ENCODE peak calls at places on chromosome 13, in four cellular contexts. One of them, this sample, is unnamed.

GRCh38 chr13:39364797-39365468 is 238.1 kb downstream of the LHFPL6 start:
- DNase-seq in Peyer's patch: no peak
- DNase-seq in mucosa of descending colon: no peak
- DNase-seq in esophagus muscularis mucosa: no peak
- DNase-seq in this sample: no peak

GRCh38 chr13:28473044-28473443 is 21.9 kb downstream of the FLT1 start:
- DNase-seq in Peyer's patch: no peak
- DNase-seq in mucosa of descending colon: no peak
- DNase-seq in esophagus muscularis mucosa: no peak
- DNase-seq in this sample: no peak

GRCh38 chr13:113275387-113275786 is 21.7 kb upstream of the LAMP1 start:
- DNase-seq in Peyer's patch: no peak
- DNase-seq in mucosa of descending colon: peak; percentile 59
- DNase-seq in esophagus muscularis mucosa: no peak
- DNase-seq in this sample: no peak

GRCh38 chr13:113035209-113035800 is 66.3 kb downstream of the MCF2L start:
- DNase-seq in Peyer's patch: no peak
- DNase-seq in mucosa of descending colon: no peak
- DNase-seq in esophagus muscularis mucosa: no peak
- DNase-seq in this sample: no peak

GRCh38 chr13:42333613-42334328 is 61.8 kb downstream of the AKAP11 start:
- DNase-seq in Peyer's patch: no peak
- DNase-seq in mucosa of descending colon: no peak
- DNase-seq in esophagus muscularis mucosa: no peak
- DNase-seq in this sample: no peak

GRCh38 chr13:44305216-44305615 is 68.4 kb upstream of the SERP2 start:
- DNase-seq in Peyer's patch: no peak
- DNase-seq in mucosa of descending colon: no peak
- DNase-seq in esophagus muscularis mucosa: no peak
- DNase-seq in this sample: no peak

GRCh38 chr13:72255908-72256307 is 388.9 kb upstream of the DACH1 start:
- DNase-seq in Peyer's patch: no peak
- DNase-seq in mucosa of descending colon: peak; percentile 56
- DNase-seq in esophagus muscularis mucosa: no peak
- DNase-seq in this sample: no peak

GRCh38 chr13:113621046-113621445 is 36.5 kb downstream of the TFDP1 start:
- DNase-seq in Peyer's patch: no peak
- DNase-seq in mucosa of descending colon: no peak
- DNase-seq in esophagus muscularis mucosa: no peak
- DNase-seq in this sample: no peak

GRCh38 chr13:67043901-67044300 is 186.2 kb downstream of the PCDH9 start:
- DNase-seq in Peyer's patch: no peak
- DNase-seq in mucosa of descending colon: no peak
- DNase-seq in esophagus muscularis mucosa: no peak
- DNase-seq in this sample: no peak

GRCh38 chr13:33827152-33827551 is 9.2 kb downstream of the RFC3 start:
- DNase-seq in Peyer's patch: no peak
- DNase-seq in mucosa of descending colon: no peak
- DNase-seq in esophagus muscularis mucosa: no peak
- DNase-seq in this sample: no peak

GRCh38 chr13:72651196-72651595 is 76.2 kb downstream of the MZT1 start:
- DNase-seq in Peyer's patch: no peak
- DNase-seq in mucosa of descending colon: no peak
- DNase-seq in esophagus muscularis mucosa: no peak
- DNase-seq in this sample: no peak

GRCh38 chr13:89496478-89496877 is 1825.3 kb downstream of the SLITRK5 start:
- DNase-seq in Peyer's patch: no peak
- DNase-seq in mucosa of descending colon: no peak
- DNase-seq in esophagus muscularis mucosa: no peak
- DNase-seq in this sample: no peak

GRCh38 chr13:113491982-113492381 is 1.5 kb upstream of the DCUN1D2 start:
- DNase-seq in Peyer's patch: no peak
- DNase-seq in mucosa of descending colon: no peak
- DNase-seq in esophagus muscularis mucosa: no peak
- DNase-seq in this sample: no peak

GRCh38 chr13:106143392-106143791 is 392.1 kb downstream of the EFNB2 start:
- DNase-seq in Peyer's patch: no peak
- DNase-seq in mucosa of descending colon: no peak
- DNase-seq in esophagus muscularis mucosa: no peak
- DNase-seq in this sample: no peak

GRCh38 chr13:113852536-113853517 is 11.0 kb downstream of the GAS6 start:
- DNase-seq in Peyer's patch: no peak
- DNase-seq in mucosa of descending colon: no peak
- DNase-seq in esophagus muscularis mucosa: no peak
- DNase-seq in this sample: no peak

GRCh38 chr13:98890186-98890585 is 87.7 kb downstream of the DOCK9 start:
- DNase-seq in Peyer's patch: no peak
- DNase-seq in mucosa of descending colon: no peak
- DNase-seq in esophagus muscularis mucosa: no peak
- DNase-seq in this sample: no peak

GRCh38 chr13:99251908-99252307 is 6.3 kb downstream of the GPR18 start:
- DNase-seq in Peyer's patch: no peak
- DNase-seq in mucosa of descending colon: no peak
- DNase-seq in esophagus muscularis mucosa: no peak
- DNase-seq in this sample: no peak

GRCh38 chr13:75633285-75633684 is 2.8 kb upstream of the LMO7 start:
- DNase-seq in Peyer's patch: no peak
- DNase-seq in mucosa of descending colon: no peak
- DNase-seq in esophagus muscularis mucosa: no peak
- DNase-seq in this sample: no peak

GRCh38 chr13:79725841-79726240 is 244.9 kb downstream of the NDFIP2 start:
- DNase-seq in Peyer's patch: no peak
- DNase-seq in mucosa of descending colon: no peak
- DNase-seq in esophagus muscularis mucosa: no peak
- DNase-seq in this sample: no peak

GRCh38 chr13:45989607-45990006 is 62.9 kb downstream of the ZC3H13 start:
- DNase-seq in Peyer's patch: no peak
- DNase-seq in mucosa of descending colon: no peak
- DNase-seq in esophagus muscularis mucosa: no peak
- DNase-seq in this sample: no peak

GRCh38 chr13:51786425-51787010 is 17.4 kb downstream of the DHRS12 start:
- DNase-seq in Peyer's patch: no peak
- DNase-seq in mucosa of descending colon: no peak
- DNase-seq in esophagus muscularis mucosa: no peak
- DNase-seq in this sample: no peak

GRCh38 chr13:27304611-27305010 is 34.0 kb downstream of the RASL11A start:
- DNase-seq in Peyer's patch: no peak
- DNase-seq in mucosa of descending colon: no peak
- DNase-seq in esophagus muscularis mucosa: no peak
- DNase-seq in this sample: no peak

GRCh38 chr13:55577082-55577846 is 1563.5 kb upstream of the PRR20A start:
- DNase-seq in Peyer's patch: no peak
- DNase-seq in mucosa of descending colon: no peak
- DNase-seq in esophagus muscularis mucosa: no peak
- DNase-seq in this sample: no peak

GRCh38 chr13:33606692-33607091 is 211.3 kb upstream of the RFC3 start:
- DNase-seq in Peyer's patch: no peak
- DNase-seq in mucosa of descending colon: no peak
- DNase-seq in esophagus muscularis mucosa: no peak
- DNase-seq in this sample: no peak

GRCh38 chr13:113044431-113045114 is 61.0 kb upstream of the F7 start:
- DNase-seq in Peyer's patch: no peak
- DNase-seq in mucosa of descending colon: no peak
- DNase-seq in esophagus muscularis mucosa: no peak
- DNase-seq in this sample: no peak

GRCh38 chr13:91097269-91097668 is 250.2 kb upstream of the MIR17HG start:
- DNase-seq in Peyer's patch: no peak
- DNase-seq in mucosa of descending colon: no peak
- DNase-seq in esophagus muscularis mucosa: no peak
- DNase-seq in this sample: no peak

GRCh38 chr13:41334810-41335209 is 23.7 kb downstream of the NAA16 start:
- DNase-seq in Peyer's patch: no peak
- DNase-seq in mucosa of descending colon: no peak
- DNase-seq in esophagus muscularis mucosa: no peak
- DNase-seq in this sample: no peak

GRCh38 chr13:21675095-21676007 is 4.5 kb downstream of the FGF9 start:
- DNase-seq in Peyer's patch: no peak
- DNase-seq in mucosa of descending colon: peak; percentile 70
- DNase-seq in esophagus muscularis mucosa: no peak
- DNase-seq in this sample: no peak

GRCh38 chr13:27309967-27310598 is 39.5 kb downstream of the RASL11A start:
- DNase-seq in Peyer's patch: no peak
- DNase-seq in mucosa of descending colon: no peak
- DNase-seq in esophagus muscularis mucosa: no peak
- DNase-seq in this sample: no peak

GRCh38 chr13:29496241-29496712 is 99.2 kb downstream of the SLC7A1 start:
- DNase-seq in Peyer's patch: peak; percentile 62
- DNase-seq in mucosa of descending colon: no peak
- DNase-seq in esophagus muscularis mucosa: no peak
- DNase-seq in this sample: no peak

GRCh38 chr13:81677857-81678256 is 1336.9 kb upstream of the SPRY2 start:
- DNase-seq in Peyer's patch: no peak
- DNase-seq in mucosa of descending colon: no peak
- DNase-seq in esophagus muscularis mucosa: no peak
- DNase-seq in this sample: no peak

GRCh38 chr13:110957181-110957884 is 42.5 kb upstream of the ANKRD10 start:
- DNase-seq in Peyer's patch: no peak
- DNase-seq in mucosa of descending colon: no peak
- DNase-seq in esophagus muscularis mucosa: no peak
- DNase-seq in this sample: no peak
- TF ChIP-seq CTCF in Peyer's patch: no peak
- TF ChIP-seq CTCF in mucosa of descending colon: no peak
- TF ChIP-seq CTCF in esophagus muscularis mucosa: no peak
- TF ChIP-seq CTCF in this sample: no peak

DNA sequence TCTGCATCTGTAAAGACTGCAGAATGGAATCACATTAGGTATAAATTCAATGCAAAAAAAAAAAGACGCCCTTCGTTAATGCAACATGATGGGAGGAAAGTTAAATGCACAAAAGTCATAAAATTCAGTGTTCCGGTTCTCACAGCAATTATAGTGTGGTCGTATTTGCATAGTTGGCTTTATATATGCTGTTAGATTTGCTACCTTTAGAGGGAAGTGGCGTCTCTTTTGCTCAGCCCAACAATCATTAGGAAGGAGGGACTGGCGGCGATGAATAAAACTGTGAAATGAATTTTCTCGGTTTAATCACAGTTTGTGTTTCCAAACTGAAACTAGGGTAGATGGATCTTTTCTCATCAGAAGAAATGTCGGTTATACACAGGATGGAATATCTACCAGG is 215.8 kb downstream of the TEX29 start:
- DNase-seq in Peyer's patch: no peak
- DNase-seq in mucosa of descending colon: no peak
- DNase-seq in esophagus muscularis mucosa: no peak
- DNase-seq in this sample: no peak
- H3K4me1 ChIP-seq in Peyer's patch: no peaks in the 10 kb centered on the region
- H3K4me1 ChIP-seq in mucosa of descending colon: no peaks in the 10 kb centered on the region
- H3K4me1 ChIP-seq in esophagus muscularis mucosa: no peaks in the 10 kb centered on the region
- H3K4me1 ChIP-seq in this sample: peaks cover 15% of the 10 kb centered on the region

GRCh38 chr13:78601886-78602560 is 1.3 kb downstream of the POU4F1 start:
- DNase-seq in Peyer's patch: no peak
- DNase-seq in mucosa of descending colon: no peak
- DNase-seq in esophagus muscularis mucosa: no peak
- DNase-seq in this sample: no peak
- H3K4me3 ChIP-seq in Peyer's patch: no peak overlapping the region
- H3K4me3 ChIP-seq in mucosa of descending colon: no peak overlapping the region
- H3K4me3 ChIP-seq in esophagus muscularis mucosa: peak overlapping the region; percentile 20
- H3K4me3 ChIP-seq in this sample: no peak overlapping the region

GRCh38 chr13:111342716-111343115 is 22.3 kb downstream of the TEX29 start:
- DNase-seq in Peyer's patch: no peak
- DNase-seq in mucosa of descending colon: no peak
- DNase-seq in esophagus muscularis mucosa: peak; percentile 89
- DNase-seq in this sample: no peak

GRCh38 chr13:111345682-111346081 is 25.2 kb downstream of the TEX29 start:
- DNase-seq in Peyer's patch: no peak
- DNase-seq in mucosa of descending colon: no peak
- DNase-seq in esophagus muscularis mucosa: peak; percentile 74
- DNase-seq in this sample: no peak

GRCh38 chr13:111346281-111346680 is 25.8 kb downstream of the TEX29 start:
- DNase-seq in Peyer's patch: no peak
- DNase-seq in mucosa of descending colon: no peak
- DNase-seq in esophagus muscularis mucosa: no peak
- DNase-seq in this sample: no peak

GRCh38 chr13:111343186-111343805 is 22.9 kb downstream of the TEX29 start:
- DNase-seq in Peyer's patch: no peak
- DNase-seq in mucosa of descending colon: no peak
- DNase-seq in esophagus muscularis mucosa: peak; percentile 75
- DNase-seq in this sample: no peak

GRCh38 chr13:111344471-111345191 is 24.2 kb downstream of the TEX29 start:
- DNase-seq in Peyer's patch: no peak
- DNase-seq in mucosa of descending colon: no peak
- DNase-seq in esophagus muscularis mucosa: peak; percentile 84
- DNase-seq in this sample: no peak
- TF ChIP-seq CTCF in Peyer's patch: no peak
- TF ChIP-seq CTCF in mucosa of descending colon: no peak
- TF ChIP-seq CTCF in esophagus muscularis mucosa: no peak
- TF ChIP-seq CTCF in this sample: no peak

This sample was measured in esophagus squamous epithelium.